ENCODE peak calls at places on chromosomes 11 and 22, in ten cellular contexts. Y, P, R, E, I, B, W, D, T and Z are unnamed samples. For H3K36me3 and H3K4me1, the result is how much of the 10 kb centered on the place peaks cover.

GRCh38 chr11:78379039-78379670 is 38.5 kb downstream of the GAB2 start:
- DNase-seq in R (no peak), D (no peak), T (no peak), I (no peak), P (no peak), Y (no peak), W (no peak), B (no peak), E (peak), Z (no peak)

GRCh38 chr22:17699696-17700330 is 61.3 kb downstream of the BCL2L13 start:
- DNase-seq in P (no peak), E (no peak), B (no peak), T (no peak), D (no peak), R (no peak), I (no peak), Y (no peak), W (no peak), Z (no peak)

GRCh38 chr11:8740156-8740555 is 57.6 kb downstream of the RPL27A start:
- DNase-seq in Y (no peak), W (no peak), E (no peak), D (no peak), T (no peak), R (no peak), I (no peak), B (no peak), P (no peak), Z (no peak)

GRCh38 chr22:48866906-48867597 is 960.6 kb downstream of the BRD1 start:
- DNase-seq in R (no peak), I (no peak), Y (no peak), W (no peak), P (no peak), E (no peak), T (no peak), B (no peak), D (peak), Z (no peak)

GRCh38 chr22:48929276-48929790 is 898.3 kb downstream of the BRD1 start:
- DNase-seq in T (no peak), W (no peak), B (no peak), I (no peak), D (no peak), P (no peak), Y (no peak), R (no peak), E (no peak), Z (no peak)

GRCh38 chr11:18091731-18092130 is 14.2 kb downstream of the SAAL1 start:
- DNase-seq in Y (no peak), D (no peak), T (no peak), R (no peak), E (no peak), W (no peak), P (no peak), I (peak), B (no peak), Z (no peak)

GRCh38 chr11:115741376-115741775 is 237.2 kb upstream of the CADM1 start:
- DNase-seq in B (no peak), E (no peak), I (no peak), T (no peak), D (no peak), P (no peak), R (no peak), Y (no peak), W (peak), Z (no peak)

GRCh38 chr22:49492308-49492707 is 335.4 kb downstream of the BRD1 start:
- DNase-seq in B (no peak), E (no peak), T (no peak), I (no peak), P (no peak), Y (no peak), D (no peak), R (no peak), W (no peak), Z (no peak)

GRCh38 chr11:13141731-13142724 is 132.9 kb downstream of the RASSF10 start:
- DNase-seq in W (no peak), P (no peak), I (no peak), E (no peak), B (no peak), T (peak), D (no peak), R (no peak), Y (no peak), Z (no peak)

GRCh38 chr11:69035959-69036340 is 12.8 kb upstream of the TPCN2 start:
- DNase-seq in Y (peak), E (no peak), W (no peak), P (no peak), B (no peak), I (peak), D (no peak), T (no peak), R (no peak), Z (no peak)

GRCh38 chr11:10373929-10374328 is 69.1 kb downstream of the ADM start:
- DNase-seq in P (no peak), R (no peak), I (no peak), B (no peak), Y (no peak), E (no peak), T (no peak), W (no peak), D (no peak), Z (no peak)

GRCh38 chr11:65428578-65429068 is 6.0 kb downstream of the NEAT1 start:
- DNase-seq in T (peak), I (no peak), R (peak), Y (peak), W (peak), E (no peak), P (no peak), B (no peak), D (no peak), Z (no peak)

GRCh38 chr11:78684377-78684776 is 109.7 kb upstream of the NARS2 start:
- DNase-seq in P (no peak), D (no peak), B (no peak), W (no peak), E (peak), Y (no peak), R (no peak), T (no peak), I (no peak), Z (no peak)

GRCh38 chr11:67032830-67033555 is 10.1 kb downstream of the SYT12 start:
- DNase-seq in T (no peak), B (no peak), E (no peak), P (no peak), R (no peak), W (peak), D (no peak), Y (no peak), I (peak), Z (peak)

GRCh38 chr11:20103281-20103680 is 57.0 kb downstream of the DBX1 start:
- DNase-seq in I (no peak), E (no peak), D (no peak), T (no peak), W (no peak), R (no peak), P (no peak), Y (no peak), B (no peak), Z (no peak)
- H3K36me3 ChIP-seq in I (under half), E (half or more), D (half or more), T (under half), W (under half), R (under half), P (under half), Y (under half), B (under half), Z (under half)

DNA sequence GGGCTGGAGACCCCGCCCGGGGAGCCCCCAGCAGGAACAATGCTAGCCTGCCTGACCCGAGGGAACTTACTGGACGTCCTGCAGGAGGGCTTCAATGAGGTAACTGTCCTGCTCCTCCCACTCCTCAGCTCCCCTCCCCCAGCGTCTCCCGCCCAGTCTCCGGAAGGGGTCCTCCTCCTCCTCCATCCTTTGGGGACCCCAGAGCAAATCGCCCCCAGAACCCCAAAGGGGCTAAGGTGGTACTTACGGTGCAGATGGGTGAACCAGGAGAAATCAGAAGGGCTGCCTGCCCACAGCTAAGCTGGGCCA is 272 bp downstream of the DIXDC1 start:
- DNase-seq in D (no peak), E (no peak), W (no peak), B (no peak), I (no peak), Y (no peak), R (no peak), P (no peak), T (no peak), Z (no peak)
- H3K4me1 ChIP-seq in D (under half), E (under half), W (under half), B (half or more), I (under half), Y (half or more), R (under half), P (under half), T (under half), Z (under half)

GRCh38 chr11:93717501-93717900 is 23.8 kb downstream of the TAF1D start:
- DNase-seq in W (no peak), B (no peak), E (no peak), P (no peak), D (no peak), I (peak), T (no peak), Y (no peak), R (no peak), Z (no peak)
- H3K36me3 ChIP-seq in W (under half), B (under half), E (under half), P (under half), D (half or more), I (under half), T (under half), Y (under half), R (under half), Z (under half)

DNA sequence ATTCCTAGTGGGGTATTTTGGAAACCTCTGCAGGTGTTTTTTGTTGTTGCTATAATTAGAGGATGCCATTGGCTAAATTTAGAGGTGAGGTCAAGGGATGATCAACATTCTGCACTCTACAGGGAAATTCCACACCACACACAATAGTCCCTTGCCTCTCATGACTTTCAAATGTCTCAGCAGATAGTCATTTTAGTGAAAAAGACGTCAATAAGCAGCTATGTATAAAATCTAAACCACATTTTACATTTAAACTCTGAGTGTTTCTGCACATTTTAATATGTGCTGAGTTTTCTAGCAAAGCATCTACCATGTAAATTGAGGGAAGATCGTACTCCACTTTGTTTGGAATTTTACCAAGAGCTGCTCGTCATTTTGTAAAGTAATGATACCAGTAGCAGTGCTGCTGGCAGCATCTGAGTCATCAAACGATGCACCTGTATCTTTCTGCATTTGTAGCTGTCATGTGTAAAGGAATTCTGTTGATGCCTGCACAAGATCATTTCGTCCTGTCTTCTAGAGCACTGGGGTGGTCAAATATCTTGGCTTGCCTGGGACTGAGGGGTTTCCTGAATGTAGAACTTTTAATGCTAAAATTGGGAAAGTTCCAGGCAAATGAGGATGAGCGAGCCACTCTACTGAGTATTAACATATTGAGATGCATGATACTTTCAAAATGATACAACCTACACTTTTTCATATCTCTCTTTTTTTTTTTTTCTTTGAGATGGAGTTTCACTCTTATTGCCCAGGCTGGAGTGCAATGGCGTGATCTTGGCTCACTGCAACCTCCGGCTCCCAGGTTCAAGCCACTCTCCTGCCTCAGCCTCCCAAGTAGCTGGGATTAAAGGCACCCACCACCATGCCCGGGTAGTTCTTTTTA is 414.5 kb upstream of the SYN3 start:
- DNase-seq in I (peak), P (no peak), W (no peak), R (no peak), Y (no peak), T (no peak), B (no peak), D (no peak), E (no peak), Z (no peak)
- H3K4me1 ChIP-seq in I (under half), P (under half), W (under half), R (under half), Y (under half), T (under half), B (under half), D (under half), E (under half), Z (under half)